ENCODE peak calls at places on chromosome 4, in eight cellular contexts. One of them, this sample, is unnamed.
A peak's percentile ranks its signal among the peaks of the same experiment; 100 is the strongest.

GRCh38 chr4:1309261-1310010 is 19.7 kb downstream of the MAEA start:
- DNase-seq in retinal pigment epithelial cell: peak; percentile 86
- DNase-seq in gastrocnemius medialis: peak; percentile 67
- DNase-seq in GM12865: peak; percentile 50
- DNase-seq in body of pancreas: peak; percentile 81
- DNase-seq in choroid plexus epithelial cell: peak; percentile 98
- DNase-seq in sigmoid colon: peak; percentile 97
- DNase-seq in CD8-positive, alpha-beta memory T cell: peak; percentile 75
- DNase-seq in this sample: peak; percentile 87

GRCh38 chr4:24451870-24452269 is 132.5 kb downstream of the DHX15 start:
- DNase-seq in choroid plexus epithelial cell: no peak
- DNase-seq in retinal pigment epithelial cell: no peak
- DNase-seq in sigmoid colon: no peak
- DNase-seq in gastrocnemius medialis: no peak
- DNase-seq in body of pancreas: no peak
- DNase-seq in GM12865: no peak
- DNase-seq in CD8-positive, alpha-beta memory T cell: no peak
- DNase-seq in this sample: no peak

GRCh38 chr4:180932365-180933001 is 1310.7 kb upstream of the TENM3 start:
- DNase-seq in choroid plexus epithelial cell: peak; percentile 1
- DNase-seq in retinal pigment epithelial cell: no peak
- DNase-seq in CD8-positive, alpha-beta memory T cell: no peak
- DNase-seq in sigmoid colon: no peak
- DNase-seq in gastrocnemius medialis: no peak
- DNase-seq in body of pancreas: no peak
- DNase-seq in GM12865: no peak
- DNase-seq in this sample: no peak

GRCh38 chr4:21845663-21846062 is 102.9 kb downstream of the KCNIP4 start:
- DNase-seq in GM12865: no peak
- DNase-seq in CD8-positive, alpha-beta memory T cell: no peak
- DNase-seq in choroid plexus epithelial cell: peak; percentile 6
- DNase-seq in sigmoid colon: no peak
- DNase-seq in retinal pigment epithelial cell: no peak
- DNase-seq in body of pancreas: no peak
- DNase-seq in gastrocnemius medialis: no peak
- DNase-seq in this sample: no peak

GRCh38 chr4:28558871-28559270 is 1698.2 kb downstream of the STIM2 start:
- DNase-seq in choroid plexus epithelial cell: peak; percentile 7
- DNase-seq in sigmoid colon: no peak
- DNase-seq in gastrocnemius medialis: no peak
- DNase-seq in body of pancreas: no peak
- DNase-seq in CD8-positive, alpha-beta memory T cell: no peak
- DNase-seq in GM12865: no peak
- DNase-seq in retinal pigment epithelial cell: peak; percentile 51
- DNase-seq in this sample: no peak

GRCh38 chr4:122863626-122864025 is 37.0 kb downstream of the FGF2 start:
- DNase-seq in retinal pigment epithelial cell: no peak
- DNase-seq in gastrocnemius medialis: no peak
- DNase-seq in sigmoid colon: no peak
- DNase-seq in body of pancreas: no peak
- DNase-seq in choroid plexus epithelial cell: no peak
- DNase-seq in CD8-positive, alpha-beta memory T cell: no peak
- DNase-seq in GM12865: no peak
- DNase-seq in this sample: no peak

GRCh38 chr4:127579821-127580220 is 52.9 kb upstream of the INTU start:
- DNase-seq in body of pancreas: no peak
- DNase-seq in GM12865: no peak
- DNase-seq in retinal pigment epithelial cell: no peak
- DNase-seq in sigmoid colon: no peak
- DNase-seq in choroid plexus epithelial cell: no peak
- DNase-seq in CD8-positive, alpha-beta memory T cell: no peak
- DNase-seq in gastrocnemius medialis: no peak
- DNase-seq in this sample: no peak

GRCh38 chr4:107279729-107280128 is 243.6 kb upstream of the DKK2 start:
- DNase-seq in sigmoid colon: no peak
- DNase-seq in gastrocnemius medialis: no peak
- DNase-seq in choroid plexus epithelial cell: peak; percentile 61
- DNase-seq in body of pancreas: no peak
- DNase-seq in GM12865: no peak
- DNase-seq in CD8-positive, alpha-beta memory T cell: no peak
- DNase-seq in retinal pigment epithelial cell: no peak
- DNase-seq in this sample: no peak

GRCh38 chr4:149706942-149707341 is 108.7 kb downstream of the IQCM start:
- DNase-seq in CD8-positive, alpha-beta memory T cell: no peak
- DNase-seq in sigmoid colon: no peak
- DNase-seq in GM12865: no peak
- DNase-seq in gastrocnemius medialis: no peak
- DNase-seq in choroid plexus epithelial cell: peak; percentile 28
- DNase-seq in body of pancreas: no peak
- DNase-seq in retinal pigment epithelial cell: no peak
- DNase-seq in this sample: no peak

GRCh38 chr4:124958812-124959211 is 246.3 kb upstream of the ANKRD50 start:
- DNase-seq in body of pancreas: no peak
- DNase-seq in sigmoid colon: no peak
- DNase-seq in retinal pigment epithelial cell: no peak
- DNase-seq in CD8-positive, alpha-beta memory T cell: no peak
- DNase-seq in choroid plexus epithelial cell: peak; percentile 44
- DNase-seq in gastrocnemius medialis: no peak
- DNase-seq in GM12865: no peak
- DNase-seq in this sample: no peak

GRCh38 chr4:169236901-169237626 is 33.7 kb downstream of the SH3RF1 start:
- DNase-seq in choroid plexus epithelial cell: no peak
- DNase-seq in retinal pigment epithelial cell: no peak
- DNase-seq in CD8-positive, alpha-beta memory T cell: no peak
- DNase-seq in gastrocnemius medialis: peak; percentile 26
- DNase-seq in sigmoid colon: no peak
- DNase-seq in GM12865: no peak
- DNase-seq in body of pancreas: peak; percentile 7
- DNase-seq in this sample: no peak

GRCh38 chr4:47085661-47086060 is 54.3 kb downstream of the GABRB1 start:
- DNase-seq in choroid plexus epithelial cell: no peak
- DNase-seq in gastrocnemius medialis: no peak
- DNase-seq in body of pancreas: no peak
- DNase-seq in sigmoid colon: no peak
- DNase-seq in CD8-positive, alpha-beta memory T cell: no peak
- DNase-seq in GM12865: no peak
- DNase-seq in retinal pigment epithelial cell: no peak
- DNase-seq in this sample: no peak

GRCh38 chr4:185201983-185202962 is 1.5 kb downstream of the CFAP97 start:
- DNase-seq in choroid plexus epithelial cell: peak; percentile 45
- DNase-seq in gastrocnemius medialis: no peak
- DNase-seq in CD8-positive, alpha-beta memory T cell: peak; percentile 66
- DNase-seq in retinal pigment epithelial cell: peak; percentile 76
- DNase-seq in GM12865: peak; percentile 50
- DNase-seq in body of pancreas: no peak
- DNase-seq in sigmoid colon: no peak
- DNase-seq in this sample: no peak

GRCh38 chr4:8775121-8775520 is 96.5 kb downstream of the HMX1 start:
- DNase-seq in CD8-positive, alpha-beta memory T cell: no peak
- DNase-seq in GM12865: no peak
- DNase-seq in choroid plexus epithelial cell: no peak
- DNase-seq in sigmoid colon: no peak
- DNase-seq in gastrocnemius medialis: no peak
- DNase-seq in retinal pigment epithelial cell: no peak
- DNase-seq in body of pancreas: no peak
- DNase-seq in this sample: no peak

GRCh38 chr4:128341634-128342033 is 54.0 kb upstream of the PGRMC2 start:
- DNase-seq in gastrocnemius medialis: no peak
- DNase-seq in GM12865: no peak
- DNase-seq in retinal pigment epithelial cell: no peak
- DNase-seq in sigmoid colon: no peak
- DNase-seq in body of pancreas: no peak
- DNase-seq in CD8-positive, alpha-beta memory T cell: no peak
- DNase-seq in choroid plexus epithelial cell: no peak
- DNase-seq in this sample: no peak

GRCh38 chr4:44118971-44119680 is 329.5 kb downstream of the KCTD8 start:
- DNase-seq in retinal pigment epithelial cell: no peak
- DNase-seq in gastrocnemius medialis: no peak
- DNase-seq in sigmoid colon: no peak
- DNase-seq in choroid plexus epithelial cell: peak; percentile 4
- DNase-seq in CD8-positive, alpha-beta memory T cell: no peak
- DNase-seq in GM12865: no peak
- DNase-seq in body of pancreas: no peak
- DNase-seq in this sample: peak; percentile 43

GRCh38 chr4:37770016-37770415 is 56.5 kb upstream of the PGM2 start:
- DNase-seq in sigmoid colon: no peak
- DNase-seq in GM12865: no peak
- DNase-seq in CD8-positive, alpha-beta memory T cell: no peak
- DNase-seq in body of pancreas: no peak
- DNase-seq in choroid plexus epithelial cell: peak; percentile 73
- DNase-seq in retinal pigment epithelial cell: peak; percentile 47
- DNase-seq in gastrocnemius medialis: no peak
- DNase-seq in this sample: no peak

GRCh38 chr4:128468485-128468989 is 180.9 kb upstream of the PGRMC2 start:
- DNase-seq in CD8-positive, alpha-beta memory T cell: no peak
- DNase-seq in retinal pigment epithelial cell: peak; percentile 99
- DNase-seq in gastrocnemius medialis: peak; percentile 77
- DNase-seq in body of pancreas: peak; percentile 65
- DNase-seq in choroid plexus epithelial cell: peak; percentile 97
- DNase-seq in GM12865: no peak
- DNase-seq in sigmoid colon: peak; percentile 82
- DNase-seq in this sample: peak; percentile 98

GRCh38 chr4:845233-845835 is 19.4 kb upstream of the CPLX1 start:
- DNase-seq in retinal pigment epithelial cell: no peak
- DNase-seq in gastrocnemius medialis: no peak
- DNase-seq in sigmoid colon: no peak
- DNase-seq in GM12865: no peak
- DNase-seq in CD8-positive, alpha-beta memory T cell: no peak
- DNase-seq in body of pancreas: no peak
- DNase-seq in choroid plexus epithelial cell: peak; percentile 51
- DNase-seq in this sample: peak; percentile 33

GRCh38 chr4:70994387-70995099 is 1.1 kb downstream of the DCK start:
- DNase-seq in GM12865: peak; percentile 78
- DNase-seq in gastrocnemius medialis: no peak
- DNase-seq in body of pancreas: no peak
- DNase-seq in retinal pigment epithelial cell: no peak
- DNase-seq in choroid plexus epithelial cell: no peak
- DNase-seq in CD8-positive, alpha-beta memory T cell: no peak
- DNase-seq in sigmoid colon: no peak
- DNase-seq in this sample: no peak

GRCh38 chr4:122218762-122219161 is 66.6 kb downstream of the BLTP1 start:
- DNase-seq in CD8-positive, alpha-beta memory T cell: no peak
- DNase-seq in sigmoid colon: no peak
- DNase-seq in body of pancreas: no peak
- DNase-seq in retinal pigment epithelial cell: no peak
- DNase-seq in GM12865: peak; percentile 6
- DNase-seq in choroid plexus epithelial cell: peak; percentile 31
- DNase-seq in gastrocnemius medialis: no peak
- DNase-seq in this sample: no peak

DNA sequence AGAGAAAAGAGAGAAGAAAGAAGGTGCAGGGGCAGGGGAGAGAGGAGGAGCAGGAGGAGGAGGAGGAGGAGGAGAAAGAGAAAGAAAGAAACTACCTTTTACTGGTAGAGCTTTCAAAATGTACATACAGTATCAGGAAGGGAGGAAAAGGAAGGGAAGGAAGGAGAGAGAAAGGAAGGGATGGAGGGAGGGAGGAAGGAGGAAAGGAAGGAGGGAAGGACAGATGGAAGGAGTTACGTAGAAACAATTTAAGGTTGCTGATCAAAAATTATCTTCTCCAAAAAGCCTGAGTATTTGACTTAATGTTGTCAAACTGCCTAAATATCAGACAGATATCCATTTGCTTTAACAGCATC is 13.4 kb downstream of the TBC1D9 start:
- DNase-seq in choroid plexus epithelial cell: no peak
- DNase-seq in retinal pigment epithelial cell: no peak
- DNase-seq in CD8-positive, alpha-beta memory T cell: no peak
- DNase-seq in gastrocnemius medialis: no peak
- DNase-seq in body of pancreas: no peak
- DNase-seq in GM12865: no peak
- DNase-seq in sigmoid colon: no peak
- DNase-seq in this sample: no peak
- H3K4me3 ChIP-seq in choroid plexus epithelial cell: peak overlapping the region; percentile 21
- H3K4me3 ChIP-seq in retinal pigment epithelial cell: no peak overlapping the region
- H3K4me3 ChIP-seq in CD8-positive, alpha-beta memory T cell: no peak overlapping the region
- H3K4me3 ChIP-seq in gastrocnemius medialis: no peak overlapping the region
- H3K4me3 ChIP-seq in body of pancreas: no peak overlapping the region
- H3K4me3 ChIP-seq in GM12865: no peak overlapping the region
- H3K4me3 ChIP-seq in sigmoid colon: no peak overlapping the region
- H3K4me3 ChIP-seq in this sample: no peak overlapping the region

DNA sequence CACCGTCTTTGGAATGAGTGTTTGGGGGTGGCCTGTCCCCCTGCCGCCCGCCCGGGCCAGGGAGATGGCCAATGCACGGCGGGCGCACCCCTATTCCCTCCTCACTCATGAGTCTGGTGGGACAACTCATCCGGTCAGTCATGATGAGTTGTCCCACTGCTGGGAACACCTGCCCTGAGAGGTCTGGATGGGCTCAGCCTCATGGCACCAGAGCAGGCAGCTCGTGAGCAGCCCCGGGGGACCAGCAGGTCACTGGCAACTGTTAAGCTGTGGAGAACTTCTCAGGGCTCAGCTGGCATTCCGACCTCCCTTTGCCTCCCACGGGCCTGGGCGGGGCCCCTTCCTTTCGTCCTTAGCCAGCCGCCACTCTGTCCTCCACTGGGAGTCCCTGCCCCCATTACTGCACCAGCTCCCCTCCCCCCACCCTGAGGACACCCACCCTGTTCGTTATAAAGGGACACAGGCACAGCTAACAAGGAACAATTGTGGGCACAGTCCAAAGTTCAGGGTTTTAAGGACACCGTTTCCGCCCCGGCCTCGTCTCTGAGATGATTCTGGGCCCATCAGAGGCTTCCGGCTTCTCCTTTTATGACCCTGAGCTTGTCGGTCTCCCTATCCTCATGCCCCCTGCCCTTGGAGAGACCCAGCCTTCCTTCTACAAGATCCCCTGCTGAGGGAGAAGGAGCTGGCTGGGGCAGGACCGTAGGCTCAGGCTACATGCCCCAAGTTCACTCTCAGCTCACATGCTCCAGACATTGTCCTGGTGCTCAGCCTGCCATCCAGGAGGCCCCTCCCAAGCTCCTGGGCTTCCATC is 14.6 kb upstream of the KIAA0232 start:
- DNase-seq in retinal pigment epithelial cell: no peak
- DNase-seq in choroid plexus epithelial cell: no peak
- DNase-seq in gastrocnemius medialis: no peak
- DNase-seq in sigmoid colon: peak; percentile 53
- DNase-seq in CD8-positive, alpha-beta memory T cell: no peak
- DNase-seq in GM12865: no peak
- DNase-seq in body of pancreas: peak; percentile 31
- DNase-seq in this sample: no peak
- H3K4me3 ChIP-seq in retinal pigment epithelial cell: no peak overlapping the region
- H3K4me3 ChIP-seq in choroid plexus epithelial cell: no peak overlapping the region
- H3K4me3 ChIP-seq in gastrocnemius medialis: no peak overlapping the region
- H3K4me3 ChIP-seq in sigmoid colon: no peak overlapping the region
- H3K4me3 ChIP-seq in CD8-positive, alpha-beta memory T cell: no peak overlapping the region
- H3K4me3 ChIP-seq in GM12865: no peak overlapping the region
- H3K4me3 ChIP-seq in body of pancreas: no peak overlapping the region
- H3K4me3 ChIP-seq in this sample: no peak overlapping the region

GRCh38 chr4:139763205-139763604 is 97.6 kb downstream of the MGST2 start:
- DNase-seq in GM12865: no peak
- DNase-seq in choroid plexus epithelial cell: no peak
- DNase-seq in gastrocnemius medialis: no peak
- DNase-seq in sigmoid colon: no peak
- DNase-seq in retinal pigment epithelial cell: no peak
- DNase-seq in CD8-positive, alpha-beta memory T cell: no peak
- DNase-seq in body of pancreas: no peak
- DNase-seq in this sample: no peak
- H3K4me3 ChIP-seq in GM12865: no peak overlapping the region
- H3K4me3 ChIP-seq in choroid plexus epithelial cell: no peak overlapping the region
- H3K4me3 ChIP-seq in gastrocnemius medialis: peak overlapping the region; percentile 31
- H3K4me3 ChIP-seq in sigmoid colon: no peak overlapping the region
- H3K4me3 ChIP-seq in retinal pigment epithelial cell: no peak overlapping the region
- H3K4me3 ChIP-seq in CD8-positive, alpha-beta memory T cell: no peak overlapping the region
- H3K4me3 ChIP-seq in body of pancreas: no peak overlapping the region
- H3K4me3 ChIP-seq in this sample: no peak overlapping the region

GRCh38 chr4:3368841-3369760 is 72.7 kb upstream of the HGFAC start:
- DNase-seq in body of pancreas: no peak
- DNase-seq in choroid plexus epithelial cell: no peak
- DNase-seq in CD8-positive, alpha-beta memory T cell: no peak
- DNase-seq in sigmoid colon: peak; percentile 48
- DNase-seq in gastrocnemius medialis: no peak
- DNase-seq in GM12865: no peak
- DNase-seq in retinal pigment epithelial cell: no peak
- DNase-seq in this sample: no peak
- H3K4me3 ChIP-seq in body of pancreas: no peak overlapping the region
- H3K4me3 ChIP-seq in choroid plexus epithelial cell: peak overlapping the region; percentile 52
- H3K4me3 ChIP-seq in CD8-positive, alpha-beta memory T cell: peak overlapping the region; percentile 29
- H3K4me3 ChIP-seq in sigmoid colon: no peak overlapping the region
- H3K4me3 ChIP-seq in gastrocnemius medialis: peak overlapping the region; percentile 38
- H3K4me3 ChIP-seq in GM12865: no peak overlapping the region
- H3K4me3 ChIP-seq in retinal pigment epithelial cell: no peak overlapping the region
- H3K4me3 ChIP-seq in this sample: peak overlapping the region; percentile 35